ENCODE peak calls at places on chromosomes 11 and 22, in six cellular contexts. H is adrenal gland, Y is tibial nerve, W is A549, T is right lobe of liver, D is transverse colon. G is an unnamed sample. For H3K4me1, the result is how much of the 10 kb centered on the place peaks cover.

GRCh38 chr11:35968386-35969088 is 24.7 kb downstream of the LDLRAD3 start:
- DNase-seq in H (no peak), Y (no peak), W (no peak), T (no peak), D (no peak), G (no peak)

GRCh38 chr22:38570841-38571364 is 920 bp upstream of the DMC1 start:
- DNase-seq in H (no peak), Y (peak), W (peak), T (no peak), D (peak), G (peak)

GRCh38 chr11:20118209-20118608 is 42.1 kb downstream of the DBX1 start:
- DNase-seq in H (no peak), Y (no peak), W (no peak), T (no peak), D (no peak), G (no peak)

GRCh38 chr11:2527621-2528291 is 82.9 kb downstream of the KCNQ1 start:
- DNase-seq in H (peak), Y (no peak), W (no peak), T (peak), D (peak), G (peak)

GRCh38 chr11:104003491-104003890 is 32.9 kb upstream of the DDI1 start:
- DNase-seq in H (no peak), Y (no peak), W (no peak), T (no peak), D (no peak), G (no peak)

GRCh38 chr11:74522776-74523175 is 29.3 kb upstream of the LIPT2 start:
- DNase-seq in H (no peak), Y (no peak), W (no peak), T (no peak), D (no peak), G (no peak)

GRCh38 chr11:18617688-18618340 is 16.3 kb downstream of the SPTY2D1 start:
- DNase-seq in H (no peak), Y (no peak), W (no peak), T (no peak), D (no peak), G (no peak)

GRCh38 chr11:32447252-32447651 is 11.9 kb upstream of the WT1 start:
- DNase-seq in H (no peak), Y (no peak), W (no peak), T (no peak), D (no peak), G (no peak)

GRCh38 chr22:48700566-48701295 is 1126.9 kb downstream of the BRD1 start:
- DNase-seq in H (no peak), Y (no peak), W (no peak), T (peak), D (no peak), G (no peak)

GRCh38 chr11:61728940-61729219 is 23.6 kb upstream of the MYRF start:
- DNase-seq in H (no peak), Y (no peak), W (peak), T (no peak), D (no peak), G (no peak)

GRCh38 chr22:40817737-40818136 is 1.4 kb downstream of the SLC25A17 start:
- DNase-seq in H (no peak), Y (no peak), W (no peak), T (no peak), D (no peak), G (no peak)

GRCh38 chr11:105208038-105208437 is 68.5 kb upstream of the CARD18 start:
- DNase-seq in H (no peak), Y (no peak), W (no peak), T (no peak), D (no peak), G (no peak)

DNA sequence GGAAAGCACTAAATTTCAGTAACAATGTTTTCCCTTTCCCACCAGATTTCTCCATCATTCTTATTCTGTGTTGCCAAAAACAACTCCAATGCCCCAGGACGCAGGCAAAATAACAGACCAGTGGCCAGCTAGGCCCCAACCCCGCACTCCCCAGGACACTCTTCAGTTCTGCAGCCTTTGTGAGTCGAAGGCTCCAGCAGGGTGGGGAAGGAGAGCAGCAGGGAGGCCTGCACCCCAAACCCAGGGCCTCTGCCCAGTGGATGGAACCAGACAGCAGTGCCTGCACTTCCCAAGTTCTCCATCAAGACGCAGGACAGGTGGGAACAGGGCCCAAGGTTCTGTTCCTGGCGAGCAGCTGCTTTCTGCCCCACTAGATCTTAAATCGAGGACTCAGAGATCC is 34.4 kb downstream of the PPP2R1B start:
- DNase-seq in H (no peak), Y (no peak), W (no peak), T (no peak), D (no peak), G (no peak)
- H3K4me1 ChIP-seq in H (under half), Y (under half), W (under half), T (under half), D (under half), G (under half)

DNA sequence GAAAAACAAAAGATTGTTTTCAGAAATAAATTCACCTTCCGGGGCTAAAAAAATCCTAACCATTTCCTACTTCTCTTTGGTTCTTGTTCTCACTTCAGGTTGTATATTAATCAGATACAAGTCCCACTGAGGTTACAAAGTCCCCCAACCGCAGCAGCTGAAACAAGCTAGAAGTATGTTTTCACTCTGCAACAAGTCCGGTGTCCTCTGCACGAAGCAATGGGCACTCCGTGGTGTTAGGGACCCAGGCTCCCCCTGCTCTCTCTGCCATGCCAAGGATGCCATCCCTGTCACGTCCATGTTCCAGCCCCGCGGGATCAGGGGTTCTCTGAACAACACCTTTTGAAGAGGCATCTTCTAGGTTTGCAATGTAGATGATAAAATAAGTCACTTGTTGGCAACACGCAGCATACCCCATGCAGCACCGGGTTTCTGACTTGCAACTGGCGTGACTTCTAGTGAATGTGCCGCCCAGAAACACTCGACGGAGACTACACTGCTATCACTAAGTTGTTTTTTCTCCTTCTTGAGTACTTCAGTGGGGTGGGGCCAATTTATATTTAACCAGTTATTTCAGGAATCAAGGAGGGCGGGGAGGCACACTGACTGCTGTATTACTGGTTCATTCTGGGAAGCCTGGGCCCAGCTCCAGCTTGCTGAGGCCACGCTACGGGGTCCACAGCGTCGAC is 25.4 kb upstream of the GSTP1 start:
- DNase-seq in H (no peak), Y (no peak), W (no peak), T (no peak), D (peak), G (peak)
- H3K27ac ChIP-seq in H (no peak), Y (peak), W (no peak), T (no peak), D (peak), G (peak)

GRCh38 chr11:130897262-130898182 is 18.8 kb downstream of the SNX19 start:
- DNase-seq in H (peak), Y (peak), W (no peak), T (peak), D (peak), G (peak)
- TF ChIP-seq POLR2A in H (peak), Y (no peak), W (no peak), T (no peak), D (no peak), G (no peak)

GRCh38 chr22:35378547-35379078 is 2.3 kb upstream of the HMOX1 start:
- DNase-seq in H (no peak), Y (no peak), W (no peak), T (no peak), D (no peak), G (no peak)

GRCh38 chr22:35376728-35377472 is 4.0 kb upstream of the HMOX1 start:
- DNase-seq in H (peak), Y (peak), W (peak), T (peak), D (peak), G (peak)

GRCh38 chr22:35377735-35378134 is 3.2 kb upstream of the HMOX1 start:
- DNase-seq in H (no peak), Y (no peak), W (no peak), T (no peak), D (no peak), G (no peak)

GRCh38 chr22:35379146-35379993 is 1.5 kb upstream of the HMOX1 start:
- DNase-seq in H (no peak), Y (no peak), W (no peak), T (no peak), D (peak), G (no peak)

GRCh38 chr22:35375031-35375430 is 5.9 kb upstream of the HMOX1 start:
- DNase-seq in H (no peak), Y (no peak), W (no peak), T (no peak), D (no peak), G (no peak)
- H3K4me1 ChIP-seq in H (under half), Y (under half), W (half or more), T (under half), D (under half), G (under half)

GRCh38 chr11:33942954-33943353 is 51.1 kb upstream of the LMO2 start:
- DNase-seq in H (peak), Y (peak), W (no peak), T (no peak), D (no peak), G (peak)
- H3K27ac ChIP-seq in H (no peak), Y (peak), W (no peak), T (no peak), D (no peak), G (peak)

DNA sequence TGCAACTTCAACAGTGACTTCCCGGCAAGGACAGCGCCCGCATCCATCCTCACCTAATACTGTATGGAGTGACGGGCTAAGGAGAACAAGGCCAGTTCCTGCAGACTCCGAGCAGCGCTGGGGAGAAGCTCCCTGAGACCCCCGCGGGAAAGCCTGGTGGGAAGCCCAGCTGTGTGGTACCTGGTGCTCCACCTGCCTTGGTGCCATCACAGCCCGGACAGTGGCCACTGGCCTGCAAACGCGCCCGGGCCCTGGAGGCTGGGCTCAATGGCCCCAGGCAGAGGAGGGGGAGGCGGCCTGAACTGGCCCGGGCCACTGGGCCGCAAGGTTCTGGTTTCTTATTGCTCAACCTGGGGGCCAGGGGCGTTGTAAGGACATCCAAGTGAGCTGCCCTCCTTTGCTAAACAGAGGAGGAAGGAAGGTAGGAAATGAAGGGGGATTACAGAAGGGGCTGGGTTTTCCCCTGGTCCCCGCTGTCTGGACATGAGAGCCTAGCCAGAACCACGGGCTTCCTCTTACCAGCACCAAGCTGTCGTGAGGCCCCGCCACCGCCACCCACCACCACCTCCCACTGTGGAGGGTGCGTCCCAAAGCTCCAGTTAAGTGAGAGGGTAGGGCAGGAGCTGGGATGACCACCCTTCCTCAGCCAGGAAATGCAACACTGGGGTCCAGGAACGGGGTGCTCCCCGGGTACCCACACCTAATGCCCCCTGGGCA is 8.5 kb upstream of the CDC42BPG start:
- DNase-seq in H (no peak), Y (no peak), W (no peak), T (no peak), D (no peak), G (no peak)
- TF ChIP-seq POLR2A in H (no peak), Y (no peak), W (no peak), T (no peak), D (no peak), G (no peak)

GRCh38 chr22:33666249-33666648 is 254.0 kb downstream of the LARGE1 start:
- DNase-seq in H (no peak), Y (no peak), W (no peak), T (no peak), D (no peak), G (no peak)
- H3K4me1 ChIP-seq in H (under half), Y (under half), W (under half), T (under half), D (under half), G (under half)

DNA sequence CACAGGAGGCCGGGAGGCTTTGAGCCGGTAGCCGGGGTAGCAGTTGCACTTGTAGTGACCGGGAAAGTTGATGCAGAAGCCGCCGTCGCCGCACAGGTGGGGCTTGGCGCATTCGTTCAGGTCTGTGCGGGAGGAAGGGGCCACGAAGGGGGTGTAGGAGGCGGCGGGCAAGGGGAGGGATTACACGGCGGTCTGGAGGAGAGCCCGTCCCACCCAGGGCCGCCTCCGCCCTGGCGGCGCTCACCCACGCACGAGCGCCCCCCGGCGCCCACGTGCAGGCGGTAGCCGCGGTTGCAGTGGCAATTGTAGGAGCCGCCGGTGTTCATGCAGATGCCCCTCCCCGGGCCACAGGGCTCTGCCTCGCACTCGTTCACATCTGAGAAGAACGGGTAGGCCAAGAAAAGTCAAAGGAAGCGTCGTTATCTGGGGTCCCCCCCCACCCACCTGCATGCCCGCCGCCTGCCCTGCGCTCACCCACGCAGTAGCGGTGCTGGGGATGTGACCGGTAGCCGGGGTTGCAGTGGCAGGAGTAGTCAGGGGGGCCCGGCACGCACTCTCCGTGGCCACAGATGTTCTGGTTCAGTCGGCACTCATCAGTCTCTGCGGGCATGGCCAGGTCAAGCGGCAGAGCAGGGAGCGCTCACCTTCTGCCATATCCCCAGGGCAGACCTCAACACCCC is 10.6 kb downstream of the LTBP3 start:
- DNase-seq in H (no peak), Y (no peak), W (no peak), T (no peak), D (no peak), G (no peak)
- H3K27ac ChIP-seq in H (no peak), Y (no peak), W (no peak), T (no peak), D (no peak), G (no peak)